ENCODE peak calls at places on chromosomes 6 and 20, in six cellular contexts. One of them, this sample, is unnamed.

GRCh38 chr6:137740967-137741761 is 125.9 kb upstream of the TNFAIP3 start:
- DNase-seq in left ventricle myocardium inferior: no peak
- DNase-seq in fibroblast of mammary gland: no peak
- DNase-seq in OCI-LY7: no peak
- DNase-seq in left lung: no peak
- DNase-seq in dorsolateral prefrontal cortex: no peak
- DNase-seq in this sample: no peak

GRCh38 chr20:35326732-35327073 is 34.5 kb upstream of the FAM83C start:
- DNase-seq in OCI-LY7: no peak
- DNase-seq in fibroblast of mammary gland: no peak
- DNase-seq in left ventricle myocardium inferior: no peak
- DNase-seq in left lung: no peak
- DNase-seq in dorsolateral prefrontal cortex: no peak
- DNase-seq in this sample: no peak

GRCh38 chr6:149233056-149233715 is 84.3 kb upstream of the TAB2 start:
- DNase-seq in left ventricle myocardium inferior: no peak
- DNase-seq in left lung: no peak
- DNase-seq in fibroblast of mammary gland: peak
- DNase-seq in dorsolateral prefrontal cortex: no peak
- DNase-seq in OCI-LY7: no peak
- DNase-seq in this sample: peak

GRCh38 chr20:32201977-32202363 is 5.6 kb downstream of the PLAGL2 start:
- DNase-seq in fibroblast of mammary gland: peak
- DNase-seq in left lung: no peak
- DNase-seq in OCI-LY7: no peak
- DNase-seq in dorsolateral prefrontal cortex: no peak
- DNase-seq in left ventricle myocardium inferior: no peak
- DNase-seq in this sample: no peak

GRCh38 chr6:168150551-168151444 is 71.8 kb upstream of the FRMD1 start:
- DNase-seq in left lung: no peak
- DNase-seq in fibroblast of mammary gland: no peak
- DNase-seq in OCI-LY7: no peak
- DNase-seq in dorsolateral prefrontal cortex: no peak
- DNase-seq in left ventricle myocardium inferior: no peak
- DNase-seq in this sample: peak

GRCh38 chr20:59809630-59810375 is 123.6 kb downstream of the SYCP2 start:
- DNase-seq in OCI-LY7: no peak
- DNase-seq in left ventricle myocardium inferior: no peak
- DNase-seq in fibroblast of mammary gland: no peak
- DNase-seq in dorsolateral prefrontal cortex: no peak
- DNase-seq in left lung: no peak
- DNase-seq in this sample: no peak

GRCh38 chr6:154624038-154624599 is 109.1 kb upstream of the SCAF8 start:
- DNase-seq in left ventricle myocardium inferior: no peak
- DNase-seq in OCI-LY7: no peak
- DNase-seq in left lung: no peak
- DNase-seq in dorsolateral prefrontal cortex: no peak
- DNase-seq in fibroblast of mammary gland: no peak
- DNase-seq in this sample: no peak

GRCh38 chr6:894274-894673 is 201.3 kb upstream of the EXOC2 start:
- DNase-seq in fibroblast of mammary gland: no peak
- DNase-seq in left ventricle myocardium inferior: no peak
- DNase-seq in dorsolateral prefrontal cortex: no peak
- DNase-seq in OCI-LY7: no peak
- DNase-seq in left lung: no peak
- DNase-seq in this sample: no peak

GRCh38 chr6:127547215-127547614 is 28.1 kb upstream of the MTCL3 start:
- DNase-seq in OCI-LY7: peak
- DNase-seq in fibroblast of mammary gland: peak
- DNase-seq in left lung: no peak
- DNase-seq in dorsolateral prefrontal cortex: no peak
- DNase-seq in left ventricle myocardium inferior: no peak
- DNase-seq in this sample: no peak

GRCh38 chr6:73929421-73929820 is 233.4 kb downstream of the CD109 start:
- DNase-seq in dorsolateral prefrontal cortex: no peak
- DNase-seq in left lung: no peak
- DNase-seq in OCI-LY7: no peak
- DNase-seq in left ventricle myocardium inferior: no peak
- DNase-seq in fibroblast of mammary gland: no peak
- DNase-seq in this sample: no peak

GRCh38 chr6:4908062-4908461 is 95.8 kb downstream of the RPP40 start:
- DNase-seq in left lung: no peak
- DNase-seq in dorsolateral prefrontal cortex: no peak
- DNase-seq in left ventricle myocardium inferior: no peak
- DNase-seq in OCI-LY7: no peak
- DNase-seq in fibroblast of mammary gland: no peak
- DNase-seq in this sample: no peak

GRCh38 chr6:33592595-33593413 is 12.7 kb upstream of the BAK1 start:
- DNase-seq in left lung: peak
- DNase-seq in left ventricle myocardium inferior: no peak
- DNase-seq in OCI-LY7: peak
- DNase-seq in dorsolateral prefrontal cortex: no peak
- DNase-seq in fibroblast of mammary gland: no peak
- DNase-seq in this sample: no peak

GRCh38 chr20:2671977-2672376 is 8.0 kb upstream of the IDH3B start:
- DNase-seq in left ventricle myocardium inferior: no peak
- DNase-seq in OCI-LY7: no peak
- DNase-seq in left lung: no peak
- DNase-seq in fibroblast of mammary gland: no peak
- DNase-seq in dorsolateral prefrontal cortex: no peak
- DNase-seq in this sample: no peak

GRCh38 chr20:58229198-58229802 is 847 bp upstream of the ANKRD60 start:
- DNase-seq in left ventricle myocardium inferior: no peak
- DNase-seq in OCI-LY7: no peak
- DNase-seq in dorsolateral prefrontal cortex: no peak
- DNase-seq in left lung: no peak
- DNase-seq in fibroblast of mammary gland: no peak
- DNase-seq in this sample: no peak

GRCh38 chr6:161198176-161198575 is 75.7 kb downstream of the AGPAT4 start:
- DNase-seq in fibroblast of mammary gland: peak
- DNase-seq in dorsolateral prefrontal cortex: no peak
- DNase-seq in left lung: no peak
- DNase-seq in left ventricle myocardium inferior: no peak
- DNase-seq in OCI-LY7: no peak
- DNase-seq in this sample: peak

GRCh38 chr6:12343440-12344162 is 53.4 kb downstream of the EDN1 start:
- DNase-seq in dorsolateral prefrontal cortex: no peak
- DNase-seq in left lung: no peak
- DNase-seq in OCI-LY7: no peak
- DNase-seq in fibroblast of mammary gland: no peak
- DNase-seq in left ventricle myocardium inferior: no peak
- DNase-seq in this sample: no peak

GRCh38 chr20:58584881-58585752 is 66.0 kb upstream of the STX16 start:
- DNase-seq in fibroblast of mammary gland: peak
- DNase-seq in left ventricle myocardium inferior: no peak
- DNase-seq in OCI-LY7: no peak
- DNase-seq in dorsolateral prefrontal cortex: peak
- DNase-seq in left lung: no peak
- DNase-seq in this sample: peak

GRCh38 chr20:44858959-44859358 is 26.5 kb upstream of the YWHAB start:
- DNase-seq in left lung: no peak
- DNase-seq in left ventricle myocardium inferior: no peak
- DNase-seq in dorsolateral prefrontal cortex: no peak
- DNase-seq in fibroblast of mammary gland: peak
- DNase-seq in OCI-LY7: peak
- DNase-seq in this sample: no peak

DNA sequence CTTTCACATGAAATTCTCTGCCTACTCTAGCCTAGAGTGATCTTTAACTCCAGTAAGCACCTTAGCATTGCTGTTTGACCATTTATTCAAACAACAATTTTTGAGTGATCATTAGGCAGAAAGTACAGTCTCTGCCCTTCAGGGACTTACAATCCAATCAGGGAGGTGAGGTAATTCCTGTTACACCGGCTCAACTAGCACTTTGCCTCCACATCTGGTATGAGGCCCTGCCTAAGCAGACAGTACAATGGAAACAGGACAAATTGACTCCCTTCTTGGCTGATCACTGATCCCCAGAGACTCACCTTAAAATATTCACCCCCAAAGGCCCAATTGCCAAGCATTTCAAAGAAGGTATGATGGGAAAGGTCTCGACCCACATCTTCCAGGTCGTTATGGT is 1.4 kb downstream of the AARS2 start:
- DNase-seq in left lung: no peak
- DNase-seq in dorsolateral prefrontal cortex: no peak
- DNase-seq in left ventricle myocardium inferior: no peak
- DNase-seq in OCI-LY7: no peak
- DNase-seq in fibroblast of mammary gland: no peak
- DNase-seq in this sample: no peak
- H3K4me3 ChIP-seq in left lung: no peak
- H3K4me3 ChIP-seq in dorsolateral prefrontal cortex: peak
- H3K4me3 ChIP-seq in left ventricle myocardium inferior: no peak
- H3K4me3 ChIP-seq in OCI-LY7: peak
- H3K4me3 ChIP-seq in fibroblast of mammary gland: peak
- H3K4me3 ChIP-seq in this sample: no peak

GRCh38 chr20:62706857-62707256 is 1.8 kb upstream of the NTSR1 start:
- DNase-seq in fibroblast of mammary gland: no peak
- DNase-seq in left lung: peak
- DNase-seq in left ventricle myocardium inferior: no peak
- DNase-seq in OCI-LY7: no peak
- DNase-seq in dorsolateral prefrontal cortex: no peak
- DNase-seq in this sample: no peak

GRCh38 chr20:62709537-62709905 is 885 bp downstream of the NTSR1 start:
- DNase-seq in left lung: peak
- DNase-seq in fibroblast of mammary gland: no peak
- DNase-seq in left ventricle myocardium inferior: no peak
- DNase-seq in OCI-LY7: no peak
- DNase-seq in dorsolateral prefrontal cortex: no peak
- DNase-seq in this sample: no peak

GRCh38 chr20:62708591-62709536 is at the start of gene NTSR1:
- DNase-seq in fibroblast of mammary gland: no peak
- DNase-seq in left ventricle myocardium inferior: no peak
- DNase-seq in left lung: peak
- DNase-seq in OCI-LY7: no peak
- DNase-seq in dorsolateral prefrontal cortex: no peak
- DNase-seq in this sample: no peak

GRCh38 chr20:62707281-62707941 is 1.2 kb upstream of the NTSR1 start:
- DNase-seq in fibroblast of mammary gland: no peak
- DNase-seq in left lung: peak
- DNase-seq in left ventricle myocardium inferior: no peak
- DNase-seq in OCI-LY7: no peak
- DNase-seq in dorsolateral prefrontal cortex: no peak
- DNase-seq in this sample: no peak

DNA sequence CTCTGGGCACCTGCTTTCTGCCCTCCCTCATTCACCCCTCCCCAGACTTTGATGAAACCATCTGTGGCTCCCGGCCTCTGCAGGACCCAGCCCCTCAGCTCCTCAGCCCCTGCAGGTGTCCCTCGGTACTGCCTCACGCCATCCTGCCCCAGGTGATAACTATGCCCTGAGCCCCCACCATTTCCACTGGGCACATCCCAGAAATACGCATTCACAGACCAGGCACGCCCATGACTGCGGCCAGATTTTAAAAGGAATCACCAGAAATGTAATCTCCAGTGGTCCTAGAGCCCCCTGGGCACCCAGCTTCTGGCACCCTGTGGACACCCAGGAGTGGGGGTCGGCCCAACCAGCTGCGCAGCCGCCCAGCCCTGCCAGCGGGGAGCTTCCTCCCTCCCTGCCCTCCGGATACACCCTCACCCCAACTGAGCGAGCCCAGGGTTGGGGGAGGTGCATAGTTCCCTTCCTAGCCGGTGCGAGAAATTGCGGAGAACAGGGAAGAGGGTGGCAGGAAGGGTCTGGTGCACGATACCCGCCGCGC is 585 bp upstream of the NTSR1 start:
- DNase-seq in fibroblast of mammary gland: no peak
- DNase-seq in left lung: peak
- DNase-seq in OCI-LY7: peak
- DNase-seq in dorsolateral prefrontal cortex: no peak
- DNase-seq in left ventricle myocardium inferior: no peak
- DNase-seq in this sample: no peak
- TF ChIP-seq CTCF in fibroblast of mammary gland: peak
- TF ChIP-seq CTCF in left lung: peak
- TF ChIP-seq CTCF in OCI-LY7: peak
- TF ChIP-seq CTCF in dorsolateral prefrontal cortex: no peak
- TF ChIP-seq CTCF in left ventricle myocardium inferior: no peak
- TF ChIP-seq CTCF in this sample: peak

DNA sequence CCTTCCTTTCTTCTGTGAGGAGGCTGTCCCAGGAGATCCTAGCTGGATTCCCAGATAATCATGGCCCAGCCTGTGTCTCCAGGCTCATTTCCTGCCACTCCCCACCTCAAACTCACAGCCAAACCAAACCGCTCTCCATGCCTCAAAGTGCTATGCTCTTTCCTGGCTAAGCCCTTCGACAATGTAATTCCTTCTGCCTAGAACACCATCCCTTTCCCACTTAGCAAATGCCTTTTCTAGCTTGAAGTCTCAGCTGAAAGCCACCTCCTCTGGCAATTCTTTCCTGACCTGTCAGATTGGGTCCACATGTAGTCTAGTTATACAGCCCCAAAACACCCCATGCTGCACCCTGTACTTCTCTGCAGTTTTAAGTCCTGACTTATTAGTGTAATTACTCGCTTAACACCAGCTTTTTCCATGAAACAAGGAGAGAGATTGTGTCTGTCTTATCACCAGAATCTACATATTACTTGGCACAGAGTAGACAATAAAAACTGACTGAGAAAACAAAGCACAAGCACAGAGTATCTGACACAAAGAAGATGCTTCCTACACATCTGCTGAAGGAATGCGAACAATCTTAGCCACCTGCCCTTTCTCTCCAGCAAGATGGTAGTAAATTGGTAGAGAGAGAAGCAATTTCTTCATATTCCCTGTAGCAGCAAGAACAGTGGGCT is 5.4 kb downstream of the TRIM26 start:
- DNase-seq in left ventricle myocardium inferior: no peak
- DNase-seq in fibroblast of mammary gland: peak
- DNase-seq in OCI-LY7: no peak
- DNase-seq in dorsolateral prefrontal cortex: no peak
- DNase-seq in left lung: no peak
- DNase-seq in this sample: peak
- H3K4me3 ChIP-seq in left ventricle myocardium inferior: peak
- H3K4me3 ChIP-seq in fibroblast of mammary gland: no peak
- H3K4me3 ChIP-seq in OCI-LY7: no peak
- H3K4me3 ChIP-seq in dorsolateral prefrontal cortex: no peak
- H3K4me3 ChIP-seq in left lung: no peak
- H3K4me3 ChIP-seq in this sample: no peak

DNA sequence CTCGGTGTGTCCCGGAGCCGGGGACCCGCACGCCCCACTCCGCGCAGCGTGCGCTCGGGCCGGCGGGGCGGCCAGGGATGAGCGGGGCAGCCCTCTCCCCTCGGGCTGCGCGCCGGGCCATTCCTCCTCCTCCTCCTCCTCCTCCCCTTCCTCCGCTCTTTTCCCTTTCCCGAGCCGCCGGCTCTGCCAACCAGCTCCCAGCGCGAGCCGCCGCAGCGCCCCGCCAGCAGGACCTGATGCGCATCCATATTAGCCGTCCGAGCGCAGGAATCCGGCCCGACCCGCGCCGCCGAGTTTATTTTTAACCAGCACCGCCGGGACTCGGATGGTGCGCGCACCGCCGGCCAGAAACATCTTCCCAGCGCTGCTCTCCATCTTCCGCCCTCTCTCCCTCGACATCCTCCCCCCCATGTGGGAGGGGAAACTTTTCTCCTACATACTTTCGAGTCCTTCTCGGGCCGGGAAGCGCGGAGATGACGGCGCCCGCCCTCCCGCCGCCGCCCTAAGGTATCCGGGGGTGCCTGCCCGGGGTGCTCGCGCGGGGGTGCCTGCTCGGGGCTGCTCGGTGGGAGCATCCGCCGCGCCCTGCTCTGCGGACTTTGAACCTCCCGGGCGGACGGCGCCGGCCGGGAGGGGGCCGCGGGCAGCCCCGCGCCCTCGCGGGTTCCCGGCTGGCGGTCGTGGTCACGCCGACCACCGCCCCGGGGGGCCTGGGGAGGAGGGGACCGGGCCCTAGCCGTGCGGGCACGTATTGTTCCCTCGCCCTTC is 619 bp downstream of the RREB1 start:
- DNase-seq in left lung: peak
- DNase-seq in fibroblast of mammary gland: peak
- DNase-seq in left ventricle myocardium inferior: peak
- DNase-seq in OCI-LY7: peak
- DNase-seq in dorsolateral prefrontal cortex: peak
- DNase-seq in this sample: peak
- TF ChIP-seq CTCF in left lung: no peak
- TF ChIP-seq CTCF in fibroblast of mammary gland: no peak
- TF ChIP-seq CTCF in left ventricle myocardium inferior: no peak
- TF ChIP-seq CTCF in OCI-LY7: no peak
- TF ChIP-seq CTCF in dorsolateral prefrontal cortex: no peak
- TF ChIP-seq CTCF in this sample: no peak